ENCODE peak calls at places on chromosomes 5 and 9, in six cellular contexts. One of them, this sample, is unnamed. For H3K36me3, the result is how much of the 10 kb centered on the place peaks cover.

GRCh38 chr9:73116030-73116429 is 35.6 kb upstream of the ANXA1 start:
- DNase-seq in iPS DF 6.9: no peak
- DNase-seq in HCT116: no peak
- DNase-seq in CD4-positive, alpha-beta memory T cell: no peak
- DNase-seq in psoas muscle: no peak
- DNase-seq in GM06990: no peak
- DNase-seq in this sample: no peak

GRCh38 chr5:132915681-132916080 is 42.2 kb downstream of the LEAP2 start:
- DNase-seq in iPS DF 6.9: no peak
- DNase-seq in CD4-positive, alpha-beta memory T cell: no peak
- DNase-seq in psoas muscle: no peak
- DNase-seq in GM06990: peak
- DNase-seq in HCT116: peak
- DNase-seq in this sample: no peak

GRCh38 chr5:140402258-140403074 is 833 bp downstream of the ANKHD1 start:
- DNase-seq in GM06990: peak
- DNase-seq in iPS DF 6.9: no peak
- DNase-seq in HCT116: no peak
- DNase-seq in psoas muscle: peak
- DNase-seq in CD4-positive, alpha-beta memory T cell: peak
- DNase-seq in this sample: peak

GRCh38 chr9:131411719-131412681 is 18.1 kb downstream of the PRRC2B start:
- DNase-seq in iPS DF 6.9: no peak
- DNase-seq in HCT116: no peak
- DNase-seq in CD4-positive, alpha-beta memory T cell: no peak
- DNase-seq in GM06990: no peak
- DNase-seq in psoas muscle: no peak
- DNase-seq in this sample: no peak

GRCh38 chr9:11199335-11199734 is 586.5 kb upstream of the PTPRD start:
- DNase-seq in HCT116: no peak
- DNase-seq in GM06990: no peak
- DNase-seq in psoas muscle: no peak
- DNase-seq in CD4-positive, alpha-beta memory T cell: no peak
- DNase-seq in iPS DF 6.9: peak
- DNase-seq in this sample: no peak

GRCh38 chr5:157689942-157690689 is 18.8 kb downstream of the C5orf52 start:
- DNase-seq in iPS DF 6.9: no peak
- DNase-seq in GM06990: peak
- DNase-seq in HCT116: no peak
- DNase-seq in CD4-positive, alpha-beta memory T cell: no peak
- DNase-seq in psoas muscle: no peak
- DNase-seq in this sample: no peak

GRCh38 chr5:150278046-150278760 is 11.4 kb downstream of the CAMK2A start:
- DNase-seq in psoas muscle: no peak
- DNase-seq in iPS DF 6.9: no peak
- DNase-seq in CD4-positive, alpha-beta memory T cell: no peak
- DNase-seq in GM06990: no peak
- DNase-seq in HCT116: no peak
- DNase-seq in this sample: no peak

GRCh38 chr5:59034498-59035186 is 451.8 kb downstream of the RAB3C start:
- DNase-seq in psoas muscle: no peak
- DNase-seq in CD4-positive, alpha-beta memory T cell: peak
- DNase-seq in GM06990: no peak
- DNase-seq in HCT116: no peak
- DNase-seq in iPS DF 6.9: no peak
- DNase-seq in this sample: no peak

GRCh38 chr9:25658587-25658986 is 19.7 kb downstream of the TUSC1 start:
- DNase-seq in HCT116: no peak
- DNase-seq in CD4-positive, alpha-beta memory T cell: no peak
- DNase-seq in iPS DF 6.9: no peak
- DNase-seq in GM06990: no peak
- DNase-seq in psoas muscle: no peak
- DNase-seq in this sample: no peak

GRCh38 chr9:32776201-32776600 is 7.1 kb upstream of the TMEM215 start:
- DNase-seq in iPS DF 6.9: no peak
- DNase-seq in GM06990: no peak
- DNase-seq in CD4-positive, alpha-beta memory T cell: no peak
- DNase-seq in psoas muscle: no peak
- DNase-seq in HCT116: no peak
- DNase-seq in this sample: no peak

GRCh38 chr9:96674914-96675538 is 19.9 kb upstream of the PRXL2C start:
- DNase-seq in HCT116: peak
- DNase-seq in CD4-positive, alpha-beta memory T cell: no peak
- DNase-seq in GM06990: no peak
- DNase-seq in psoas muscle: no peak
- DNase-seq in iPS DF 6.9: no peak
- DNase-seq in this sample: no peak

GRCh38 chr5:32138839-32139493 is 35.2 kb downstream of the GOLPH3 start:
- DNase-seq in GM06990: no peak
- DNase-seq in CD4-positive, alpha-beta memory T cell: peak
- DNase-seq in psoas muscle: no peak
- DNase-seq in iPS DF 6.9: no peak
- DNase-seq in HCT116: no peak
- DNase-seq in this sample: no peak

GRCh38 chr5:139960723-139961383 is 82.2 kb downstream of the NRG2 start:
- DNase-seq in psoas muscle: no peak
- DNase-seq in HCT116: no peak
- DNase-seq in iPS DF 6.9: no peak
- DNase-seq in GM06990: peak
- DNase-seq in CD4-positive, alpha-beta memory T cell: no peak
- DNase-seq in this sample: no peak

GRCh38 chr5:90015584-90016018 is 394.0 kb downstream of the CETN3 start:
- DNase-seq in HCT116: no peak
- DNase-seq in psoas muscle: no peak
- DNase-seq in iPS DF 6.9: no peak
- DNase-seq in CD4-positive, alpha-beta memory T cell: no peak
- DNase-seq in GM06990: peak
- DNase-seq in this sample: no peak

GRCh38 chr5:34915856-34916192 is 313 bp downstream of the BRIX1 start:
- DNase-seq in CD4-positive, alpha-beta memory T cell: no peak
- DNase-seq in HCT116: no peak
- DNase-seq in iPS DF 6.9: no peak
- DNase-seq in GM06990: no peak
- DNase-seq in psoas muscle: no peak
- DNase-seq in this sample: no peak

GRCh38 chr5:33339413-33339812 is 101.4 kb upstream of the TARS1 start:
- DNase-seq in CD4-positive, alpha-beta memory T cell: no peak
- DNase-seq in HCT116: no peak
- DNase-seq in iPS DF 6.9: no peak
- DNase-seq in psoas muscle: no peak
- DNase-seq in GM06990: no peak
- DNase-seq in this sample: no peak

GRCh38 chr5:16992444-16992843 is 56.4 kb upstream of the MYO10 start:
- DNase-seq in iPS DF 6.9: no peak
- DNase-seq in psoas muscle: no peak
- DNase-seq in GM06990: no peak
- DNase-seq in CD4-positive, alpha-beta memory T cell: no peak
- DNase-seq in HCT116: no peak
- DNase-seq in this sample: no peak

GRCh38 chr9:109861918-109862317 is 81.9 kb downstream of the PALM2AKAP2 start:
- DNase-seq in HCT116: no peak
- DNase-seq in iPS DF 6.9: no peak
- DNase-seq in CD4-positive, alpha-beta memory T cell: no peak
- DNase-seq in psoas muscle: no peak
- DNase-seq in GM06990: no peak
- DNase-seq in this sample: no peak

GRCh38 chr5:125310749-125311148 is 564.3 kb upstream of the ZNF608 start:
- DNase-seq in CD4-positive, alpha-beta memory T cell: no peak
- DNase-seq in GM06990: no peak
- DNase-seq in psoas muscle: no peak
- DNase-seq in iPS DF 6.9: no peak
- DNase-seq in HCT116: no peak
- DNase-seq in this sample: no peak

GRCh38 chr9:125604189-125604588 is 102.8 kb downstream of the MAPKAP1 start:
- DNase-seq in HCT116: no peak
- DNase-seq in iPS DF 6.9: no peak
- DNase-seq in psoas muscle: no peak
- DNase-seq in CD4-positive, alpha-beta memory T cell: no peak
- DNase-seq in GM06990: no peak
- DNase-seq in this sample: no peak

GRCh38 chr5:73395274-73395673 is 53.3 kb downstream of the FOXD1 start:
- DNase-seq in CD4-positive, alpha-beta memory T cell: no peak
- DNase-seq in psoas muscle: no peak
- DNase-seq in iPS DF 6.9: no peak
- DNase-seq in HCT116: no peak
- DNase-seq in GM06990: no peak
- DNase-seq in this sample: no peak

DNA sequence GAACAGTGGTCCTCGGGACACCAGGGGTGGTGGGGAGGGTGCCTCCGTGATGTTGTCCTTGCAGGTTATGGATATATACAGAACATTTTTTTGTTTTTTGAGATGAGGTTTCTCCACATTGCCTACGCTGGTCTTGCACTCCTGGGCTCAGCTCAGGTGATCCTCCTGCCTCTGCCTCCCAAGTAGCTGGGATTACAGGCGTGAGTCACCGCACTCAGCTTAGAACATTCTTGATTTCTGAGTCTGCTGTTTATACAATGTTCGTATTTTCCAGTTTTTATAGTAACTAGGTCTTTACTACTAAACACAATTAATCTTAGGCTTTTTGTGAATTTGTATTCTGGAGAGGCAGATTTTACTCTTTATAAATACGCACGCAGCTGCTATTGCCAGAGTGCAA is 6.0 kb downstream of the PMPCA start:
- DNase-seq in GM06990: no peak
- DNase-seq in CD4-positive, alpha-beta memory T cell: no peak
- DNase-seq in psoas muscle: no peak
- DNase-seq in HCT116: no peak
- DNase-seq in iPS DF 6.9: no peak
- DNase-seq in this sample: no peak
- H3K36me3 ChIP-seq in GM06990: under half
- H3K36me3 ChIP-seq in CD4-positive, alpha-beta memory T cell: half or more
- H3K36me3 ChIP-seq in psoas muscle: half or more
- H3K36me3 ChIP-seq in HCT116: half or more
- H3K36me3 ChIP-seq in iPS DF 6.9: half or more
- H3K36me3 ChIP-seq in this sample: under half

GRCh38 chr9:13111778-13112177 is 167.7 kb downstream of the MPDZ start:
- DNase-seq in iPS DF 6.9: no peak
- DNase-seq in HCT116: no peak
- DNase-seq in GM06990: no peak
- DNase-seq in CD4-positive, alpha-beta memory T cell: no peak
- DNase-seq in psoas muscle: no peak
- DNase-seq in this sample: no peak
- H3K36me3 ChIP-seq in iPS DF 6.9: under half
- H3K36me3 ChIP-seq in HCT116: under half
- H3K36me3 ChIP-seq in GM06990: under half
- H3K36me3 ChIP-seq in CD4-positive, alpha-beta memory T cell: under half
- H3K36me3 ChIP-seq in psoas muscle: half or more
- H3K36me3 ChIP-seq in this sample: under half

GRCh38 chr9:15295761-15296405 is 11.1 kb downstream of the TTC39B start:
- DNase-seq in CD4-positive, alpha-beta memory T cell: peak
- DNase-seq in iPS DF 6.9: no peak
- DNase-seq in GM06990: peak
- DNase-seq in psoas muscle: no peak
- DNase-seq in HCT116: no peak
- DNase-seq in this sample: no peak
- H3K36me3 ChIP-seq in CD4-positive, alpha-beta memory T cell: under half
- H3K36me3 ChIP-seq in iPS DF 6.9: under half
- H3K36me3 ChIP-seq in GM06990: under half
- H3K36me3 ChIP-seq in psoas muscle: under half
- H3K36me3 ChIP-seq in HCT116: under half
- H3K36me3 ChIP-seq in this sample: under half

DNA sequence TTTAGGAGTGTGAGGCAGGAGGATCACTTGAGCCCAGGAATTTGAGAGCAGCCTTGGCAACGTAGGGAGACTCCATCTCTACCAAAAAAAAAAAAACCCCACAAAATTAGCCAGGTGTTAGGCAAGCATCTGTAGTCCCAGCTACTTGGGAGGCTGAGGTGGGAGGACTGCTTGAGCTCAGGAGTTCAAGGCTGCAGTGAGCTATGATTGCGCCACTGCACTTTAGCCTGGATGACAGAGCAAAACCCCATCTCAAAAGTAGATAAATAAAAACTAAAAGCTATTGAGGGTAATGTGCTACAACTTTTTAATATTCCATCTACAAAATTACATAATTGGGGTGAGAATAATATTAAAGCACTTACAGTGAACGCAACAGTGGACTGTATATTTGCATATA is 5.9 kb downstream of the BDP1 start:
- DNase-seq in iPS DF 6.9: no peak
- DNase-seq in GM06990: no peak
- DNase-seq in CD4-positive, alpha-beta memory T cell: no peak
- DNase-seq in psoas muscle: no peak
- DNase-seq in HCT116: no peak
- DNase-seq in this sample: no peak
- H3K36me3 ChIP-seq in iPS DF 6.9: under half
- H3K36me3 ChIP-seq in GM06990: under half
- H3K36me3 ChIP-seq in CD4-positive, alpha-beta memory T cell: under half
- H3K36me3 ChIP-seq in psoas muscle: half or more
- H3K36me3 ChIP-seq in HCT116: half or more
- H3K36me3 ChIP-seq in this sample: under half